ENCODE peak calls at places on chromosomes 4 and X, in four cellular contexts. One of them, this sample, is unnamed.

GRCh38 chr4:76147454-76148141 is 599 bp downstream of the NUP54 start:
- DNase-seq in AG04450: peak
- DNase-seq in CD4-positive, alpha-beta memory T cell: no peak
- DNase-seq in NCI-H1436 treated with DMSO at 0.1 percent for 48 hours: no peak
- DNase-seq in this sample: no peak

GRCh38 chrX:66638591-66639500 is at the start of gene EDA2R:
- DNase-seq in AG04450: no peak
- DNase-seq in CD4-positive, alpha-beta memory T cell: peak
- DNase-seq in NCI-H1436 treated with DMSO at 0.1 percent for 48 hours: no peak
- DNase-seq in this sample: peak

GRCh38 chr4:149896428-149896827 is 80.8 kb upstream of the IQCM start:
- DNase-seq in AG04450: no peak
- DNase-seq in CD4-positive, alpha-beta memory T cell: no peak
- DNase-seq in NCI-H1436 treated with DMSO at 0.1 percent for 48 hours: no peak
- DNase-seq in this sample: no peak

GRCh38 chr4:48195853-48196252 is 61.8 kb upstream of the TXK start:
- DNase-seq in AG04450: no peak
- DNase-seq in CD4-positive, alpha-beta memory T cell: no peak
- DNase-seq in NCI-H1436 treated with DMSO at 0.1 percent for 48 hours: no peak
- DNase-seq in this sample: no peak

GRCh38 chr4:147530723-147531122 is 49.8 kb downstream of the EDNRA start:
- DNase-seq in AG04450: no peak
- DNase-seq in CD4-positive, alpha-beta memory T cell: no peak
- DNase-seq in NCI-H1436 treated with DMSO at 0.1 percent for 48 hours: no peak
- DNase-seq in this sample: no peak

GRCh38 chr4:150078996-150079581 is 844 bp downstream of the DCLK2 start:
- DNase-seq in AG04450: no peak
- DNase-seq in CD4-positive, alpha-beta memory T cell: no peak
- DNase-seq in NCI-H1436 treated with DMSO at 0.1 percent for 48 hours: no peak
- DNase-seq in this sample: no peak

GRCh38 chrX:102934624-102935023 is 2.4 kb upstream of the RAB40AL start:
- DNase-seq in AG04450: no peak
- DNase-seq in CD4-positive, alpha-beta memory T cell: peak
- DNase-seq in NCI-H1436 treated with DMSO at 0.1 percent for 48 hours: no peak
- DNase-seq in this sample: no peak

GRCh38 chr4:91758487-91758886 is 545.3 kb upstream of the GRID2 start:
- DNase-seq in AG04450: no peak
- DNase-seq in CD4-positive, alpha-beta memory T cell: no peak
- DNase-seq in NCI-H1436 treated with DMSO at 0.1 percent for 48 hours: no peak
- DNase-seq in this sample: no peak

GRCh38 chrX:41293269-41293668 is 40.7 kb upstream of the DDX3X start:
- DNase-seq in AG04450: no peak
- DNase-seq in CD4-positive, alpha-beta memory T cell: no peak
- DNase-seq in NCI-H1436 treated with DMSO at 0.1 percent for 48 hours: no peak
- DNase-seq in this sample: no peak

GRCh38 chr4:182301736-182302135 is 58.5 kb downstream of the TENM3 start:
- DNase-seq in AG04450: no peak
- DNase-seq in CD4-positive, alpha-beta memory T cell: no peak
- DNase-seq in NCI-H1436 treated with DMSO at 0.1 percent for 48 hours: no peak
- DNase-seq in this sample: no peak

GRCh38 chr4:86594559-86595425 is 677 bp downstream of the PTPN13 start:
- DNase-seq in AG04450: peak
- DNase-seq in CD4-positive, alpha-beta memory T cell: peak
- DNase-seq in NCI-H1436 treated with DMSO at 0.1 percent for 48 hours: no peak
- DNase-seq in this sample: no peak

GRCh38 chrX:132614297-132614696 is 125.5 kb upstream of the MBNL3 start:
- DNase-seq in AG04450: no peak
- DNase-seq in CD4-positive, alpha-beta memory T cell: no peak
- DNase-seq in NCI-H1436 treated with DMSO at 0.1 percent for 48 hours: no peak
- DNase-seq in this sample: no peak

GRCh38 chr4:52869196-52869595 is 7.1 kb downstream of the RASL11B start:
- DNase-seq in AG04450: no peak
- DNase-seq in CD4-positive, alpha-beta memory T cell: no peak
- DNase-seq in NCI-H1436 treated with DMSO at 0.1 percent for 48 hours: no peak
- DNase-seq in this sample: no peak

GRCh38 chrX:136528645-136529315 is 3.2 kb upstream of the VGLL1 start:
- DNase-seq in AG04450: no peak
- DNase-seq in CD4-positive, alpha-beta memory T cell: no peak
- DNase-seq in NCI-H1436 treated with DMSO at 0.1 percent for 48 hours: peak
- DNase-seq in this sample: no peak

GRCh38 chr4:101081695-101082369 is 265.5 kb downstream of the PPP3CA start:
- DNase-seq in AG04450: no peak
- DNase-seq in CD4-positive, alpha-beta memory T cell: no peak
- DNase-seq in NCI-H1436 treated with DMSO at 0.1 percent for 48 hours: no peak
- DNase-seq in this sample: no peak

GRCh38 chrX:53285591-53285990 is 4.2 kb upstream of the IQSEC2 start:
- DNase-seq in AG04450: no peak
- DNase-seq in CD4-positive, alpha-beta memory T cell: no peak
- DNase-seq in NCI-H1436 treated with DMSO at 0.1 percent for 48 hours: no peak
- DNase-seq in this sample: no peak

GRCh38 chrX:24805201-24805600 is 111.5 kb downstream of the POLA1 start:
- DNase-seq in AG04450: no peak
- DNase-seq in CD4-positive, alpha-beta memory T cell: no peak
- DNase-seq in NCI-H1436 treated with DMSO at 0.1 percent for 48 hours: no peak
- DNase-seq in this sample: no peak